ENCODE peak calls at places on chromosomes 2 and 18, in nine cellular contexts. One of them, this sample, is unnamed.

GRCh38 chr2:152962446-152962845 is 244.0 kb downstream of the ARL6IP6 start:
- DNase-seq in uterus: no peak
- DNase-seq in CD8-positive, alpha-beta T cell: no peak
- DNase-seq in IMR-90: no peak
- DNase-seq in adrenal gland: no peak
- DNase-seq in tibial nerve: no peak
- DNase-seq in cardiac muscle cell: no peak
- DNase-seq in left lung: no peak
- DNase-seq in choroid plexus epithelial cell: no peak
- DNase-seq in this sample: no peak

GRCh38 chr2:142892715-142893114 is 15.3 kb downstream of the KYNU start:
- DNase-seq in uterus: no peak
- DNase-seq in CD8-positive, alpha-beta T cell: no peak
- DNase-seq in IMR-90: no peak
- DNase-seq in adrenal gland: no peak
- DNase-seq in tibial nerve: no peak
- DNase-seq in cardiac muscle cell: no peak
- DNase-seq in left lung: no peak
- DNase-seq in choroid plexus epithelial cell: no peak
- DNase-seq in this sample: no peak

GRCh38 chr18:9918016-9918680 is 4.3 kb downstream of the VAPA start:
- DNase-seq in uterus: no peak
- DNase-seq in CD8-positive, alpha-beta T cell: no peak
- DNase-seq in IMR-90: peak; percentile 47
- DNase-seq in adrenal gland: no peak
- DNase-seq in tibial nerve: no peak
- DNase-seq in cardiac muscle cell: peak; percentile 42
- DNase-seq in left lung: no peak
- DNase-seq in choroid plexus epithelial cell: peak; percentile 51
- DNase-seq in this sample: peak; percentile 63

GRCh38 chr2:101528501-101528900 is 53.6 kb upstream of the RFX8 start:
- DNase-seq in uterus: no peak
- DNase-seq in CD8-positive, alpha-beta T cell: no peak
- DNase-seq in IMR-90: no peak
- DNase-seq in adrenal gland: no peak
- DNase-seq in tibial nerve: no peak
- DNase-seq in cardiac muscle cell: no peak
- DNase-seq in left lung: no peak
- DNase-seq in choroid plexus epithelial cell: no peak
- DNase-seq in this sample: no peak

GRCh38 chr2:127193948-127194267 is 26.2 kb downstream of the CYP27C1 start:
- DNase-seq in uterus: no peak
- DNase-seq in CD8-positive, alpha-beta T cell: no peak
- DNase-seq in IMR-90: peak; percentile 68
- DNase-seq in adrenal gland: no peak
- DNase-seq in tibial nerve: no peak
- DNase-seq in cardiac muscle cell: peak; percentile 75
- DNase-seq in left lung: no peak
- DNase-seq in choroid plexus epithelial cell: peak; percentile 75
- DNase-seq in this sample: peak; percentile 56

GRCh38 chr18:41714872-41715271 is 240.2 kb upstream of the PIK3C3 start:
- DNase-seq in uterus: no peak
- DNase-seq in CD8-positive, alpha-beta T cell: no peak
- DNase-seq in IMR-90: no peak
- DNase-seq in adrenal gland: no peak
- DNase-seq in tibial nerve: no peak
- DNase-seq in cardiac muscle cell: no peak
- DNase-seq in left lung: no peak
- DNase-seq in choroid plexus epithelial cell: no peak
- DNase-seq in this sample: no peak

GRCh38 chr2:238107525-238108422 is 7.6 kb downstream of the ESPNL start:
- DNase-seq in uterus: no peak
- DNase-seq in CD8-positive, alpha-beta T cell: no peak
- DNase-seq in IMR-90: no peak
- DNase-seq in adrenal gland: peak; percentile 15
- DNase-seq in tibial nerve: no peak
- DNase-seq in cardiac muscle cell: no peak
- DNase-seq in left lung: peak; percentile 37
- DNase-seq in choroid plexus epithelial cell: no peak
- DNase-seq in this sample: no peak

GRCh38 chr2:233857511-233858118 is 3.3 kb upstream of the HJURP start:
- DNase-seq in uterus: no peak
- DNase-seq in CD8-positive, alpha-beta T cell: peak; percentile 31
- DNase-seq in IMR-90: no peak
- DNase-seq in adrenal gland: no peak
- DNase-seq in tibial nerve: no peak
- DNase-seq in cardiac muscle cell: peak; percentile 38
- DNase-seq in left lung: no peak
- DNase-seq in choroid plexus epithelial cell: peak; percentile 44
- DNase-seq in this sample: no peak

GRCh38 chr2:177972782-177973181 is 99.8 kb downstream of the PDE11A start:
- DNase-seq in uterus: no peak
- DNase-seq in CD8-positive, alpha-beta T cell: no peak
- DNase-seq in IMR-90: no peak
- DNase-seq in adrenal gland: no peak
- DNase-seq in tibial nerve: no peak
- DNase-seq in cardiac muscle cell: no peak
- DNase-seq in left lung: no peak
- DNase-seq in choroid plexus epithelial cell: no peak
- DNase-seq in this sample: no peak

GRCh38 chr18:42576141-42576540 is 539.3 kb downstream of the RIT2 start:
- DNase-seq in uterus: no peak
- DNase-seq in CD8-positive, alpha-beta T cell: no peak
- DNase-seq in IMR-90: no peak
- DNase-seq in adrenal gland: no peak
- DNase-seq in tibial nerve: no peak
- DNase-seq in cardiac muscle cell: no peak
- DNase-seq in left lung: no peak
- DNase-seq in choroid plexus epithelial cell: no peak
- DNase-seq in this sample: no peak

GRCh38 chr18:30889582-30890301 is 152.8 kb downstream of the DSC3 start:
- DNase-seq in uterus: no peak
- DNase-seq in CD8-positive, alpha-beta T cell: no peak
- DNase-seq in IMR-90: no peak
- DNase-seq in adrenal gland: no peak
- DNase-seq in tibial nerve: no peak
- DNase-seq in cardiac muscle cell: peak; percentile 10
- DNase-seq in left lung: no peak
- DNase-seq in choroid plexus epithelial cell: peak; percentile 10
- DNase-seq in this sample: peak; percentile 50

GRCh38 chr18:46167971-46168370 is 63.8 kb downstream of the HAUS1 start:
- DNase-seq in uterus: no peak
- DNase-seq in CD8-positive, alpha-beta T cell: peak; percentile 9
- DNase-seq in IMR-90: no peak
- DNase-seq in adrenal gland: no peak
- DNase-seq in tibial nerve: no peak
- DNase-seq in cardiac muscle cell: no peak
- DNase-seq in left lung: no peak
- DNase-seq in choroid plexus epithelial cell: no peak
- DNase-seq in this sample: no peak

GRCh38 chr18:42675810-42676209 is 439.7 kb downstream of the RIT2 start:
- DNase-seq in uterus: no peak
- DNase-seq in CD8-positive, alpha-beta T cell: no peak
- DNase-seq in IMR-90: no peak
- DNase-seq in adrenal gland: no peak
- DNase-seq in tibial nerve: no peak
- DNase-seq in cardiac muscle cell: no peak
- DNase-seq in left lung: no peak
- DNase-seq in choroid plexus epithelial cell: no peak
- DNase-seq in this sample: no peak

GRCh38 chr2:128834853-128835252 is 516.2 kb upstream of the HS6ST1 start:
- DNase-seq in uterus: no peak
- DNase-seq in CD8-positive, alpha-beta T cell: no peak
- DNase-seq in IMR-90: no peak
- DNase-seq in adrenal gland: no peak
- DNase-seq in tibial nerve: no peak
- DNase-seq in cardiac muscle cell: no peak
- DNase-seq in left lung: no peak
- DNase-seq in choroid plexus epithelial cell: no peak
- DNase-seq in this sample: no peak

GRCh38 chr2:128325665-128326181 is 7.1 kb upstream of the HS6ST1 start:
- DNase-seq in uterus: no peak
- DNase-seq in CD8-positive, alpha-beta T cell: no peak
- DNase-seq in IMR-90: no peak
- DNase-seq in adrenal gland: no peak
- DNase-seq in tibial nerve: no peak
- DNase-seq in cardiac muscle cell: no peak
- DNase-seq in left lung: no peak
- DNase-seq in choroid plexus epithelial cell: no peak
- DNase-seq in this sample: no peak

DNA sequence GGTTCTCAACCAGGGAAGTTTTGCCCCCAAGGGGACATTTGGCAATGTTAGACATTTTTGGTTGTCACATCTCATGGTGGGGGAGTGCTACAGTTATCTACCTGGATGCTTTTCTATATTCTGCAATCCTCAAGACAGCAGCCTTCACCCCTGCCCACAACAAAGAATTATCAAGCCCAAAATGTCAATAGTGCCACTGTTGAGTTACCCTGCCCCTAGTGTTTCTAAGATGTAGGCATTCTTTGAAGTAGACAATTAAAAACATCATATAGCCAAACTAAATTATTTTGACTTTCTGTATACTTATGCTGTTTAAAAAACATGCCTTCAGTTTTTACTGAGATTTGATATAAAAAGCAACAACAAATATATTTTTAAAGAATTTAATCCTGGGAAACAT is 48.0 kb downstream of the ABI2 start:
- DNase-seq in uterus: no peak
- DNase-seq in CD8-positive, alpha-beta T cell: no peak
- DNase-seq in IMR-90: no peak
- DNase-seq in adrenal gland: no peak
- DNase-seq in tibial nerve: no peak
- DNase-seq in cardiac muscle cell: no peak
- DNase-seq in left lung: no peak
- DNase-seq in choroid plexus epithelial cell: no peak
- DNase-seq in this sample: no peak
- TF ChIP-seq CTCF in uterus: no peak
- TF ChIP-seq CTCF in CD8-positive, alpha-beta T cell: no peak
- TF ChIP-seq CTCF in IMR-90: no peak
- TF ChIP-seq CTCF in adrenal gland: no peak
- TF ChIP-seq CTCF in tibial nerve: no peak
- TF ChIP-seq CTCF in cardiac muscle cell: no peak
- TF ChIP-seq CTCF in left lung: no peak
- TF ChIP-seq CTCF in choroid plexus epithelial cell: peak; percentile 22
- TF ChIP-seq CTCF in this sample: no peak

DNA sequence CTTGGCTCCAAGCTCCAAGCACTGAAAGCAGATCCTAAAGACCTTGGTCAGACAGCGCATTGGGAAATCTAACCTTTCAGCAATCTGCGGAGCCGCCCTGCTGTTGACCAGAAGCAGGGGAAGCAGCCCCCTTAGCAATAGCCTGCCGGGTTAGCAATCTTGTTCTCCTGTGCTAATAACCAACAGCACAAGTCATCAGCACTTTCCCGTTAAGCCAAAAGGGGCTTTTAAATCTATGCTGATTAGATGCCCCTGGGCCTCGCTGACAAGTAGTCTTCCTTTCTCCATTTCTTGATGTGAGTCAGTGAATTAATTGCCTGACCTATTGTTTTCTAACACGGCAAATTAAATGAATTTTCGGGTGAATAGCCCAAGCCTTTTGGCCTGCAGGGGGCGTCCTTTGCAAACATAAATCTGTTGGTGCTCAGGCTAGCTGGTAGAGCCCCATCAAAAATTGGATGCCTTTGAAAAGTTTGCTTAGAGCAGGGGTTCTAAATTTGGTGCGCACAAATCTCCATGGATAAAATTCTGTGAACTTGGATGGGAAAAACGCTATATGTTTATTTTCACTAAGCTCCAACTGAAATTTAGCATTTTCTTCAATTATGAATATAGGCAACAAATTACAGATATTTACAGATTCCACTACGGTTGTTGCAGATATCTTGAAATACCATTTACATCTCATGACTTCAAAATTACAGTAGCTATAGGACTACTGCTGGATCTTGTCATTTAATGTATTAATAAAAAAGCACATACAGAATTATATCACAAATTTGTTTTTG is 24.7 kb downstream of the MAIP1 start:
- DNase-seq in uterus: peak; percentile 83
- DNase-seq in CD8-positive, alpha-beta T cell: peak; percentile 77
- DNase-seq in IMR-90: peak; percentile 77
- DNase-seq in adrenal gland: peak; percentile 90
- DNase-seq in tibial nerve: peak; percentile 89
- DNase-seq in cardiac muscle cell: peak; percentile 89
- DNase-seq in left lung: peak; percentile 80
- DNase-seq in choroid plexus epithelial cell: peak; percentile 87
- DNase-seq in this sample: peak; percentile 81
- H3K4me3 ChIP-seq in uterus: no peak overlapping the region
- H3K4me3 ChIP-seq in CD8-positive, alpha-beta T cell: no peak overlapping the region
- H3K4me3 ChIP-seq in IMR-90: no peak overlapping the region
- H3K4me3 ChIP-seq in adrenal gland: no peak overlapping the region
- H3K4me3 ChIP-seq in tibial nerve: no peak overlapping the region
- H3K4me3 ChIP-seq in cardiac muscle cell: no peak overlapping the region
- H3K4me3 ChIP-seq in left lung: no peak overlapping the region
- H3K4me3 ChIP-seq in choroid plexus epithelial cell: peak overlapping the region; percentile 45
- H3K4me3 ChIP-seq in this sample: peak overlapping the region; percentile 3

GRCh38 chr2:69272803-69273471 is 114.1 kb downstream of the GFPT1 start:
- DNase-seq in uterus: no peak
- DNase-seq in CD8-positive, alpha-beta T cell: no peak
- DNase-seq in IMR-90: peak; percentile 21
- DNase-seq in adrenal gland: no peak
- DNase-seq in tibial nerve: no peak
- DNase-seq in cardiac muscle cell: peak; percentile 76
- DNase-seq in left lung: peak; percentile 41
- DNase-seq in choroid plexus epithelial cell: peak; percentile 90
- DNase-seq in this sample: peak; percentile 38
- TF ChIP-seq CTCF in uterus: no peak
- TF ChIP-seq CTCF in CD8-positive, alpha-beta T cell: no peak
- TF ChIP-seq CTCF in IMR-90: no peak
- TF ChIP-seq CTCF in adrenal gland: no peak
- TF ChIP-seq CTCF in tibial nerve: no peak
- TF ChIP-seq CTCF in cardiac muscle cell: peak; percentile 19
- TF ChIP-seq CTCF in left lung: no peak
- TF ChIP-seq CTCF in choroid plexus epithelial cell: peak; percentile 71
- TF ChIP-seq CTCF in this sample: no peak

GRCh38 chr2:111633139-111633538 is 250.9 kb downstream of the ANAPC1 start:
- DNase-seq in uterus: no peak
- DNase-seq in CD8-positive, alpha-beta T cell: no peak
- DNase-seq in IMR-90: no peak
- DNase-seq in adrenal gland: no peak
- DNase-seq in tibial nerve: no peak
- DNase-seq in cardiac muscle cell: no peak
- DNase-seq in left lung: no peak
- DNase-seq in choroid plexus epithelial cell: no peak
- DNase-seq in this sample: no peak

GRCh38 chr2:111634050-111634784 is 249.8 kb downstream of the ANAPC1 start:
- DNase-seq in uterus: no peak
- DNase-seq in CD8-positive, alpha-beta T cell: no peak
- DNase-seq in IMR-90: peak; percentile 59
- DNase-seq in adrenal gland: no peak
- DNase-seq in tibial nerve: no peak
- DNase-seq in cardiac muscle cell: peak; percentile 38
- DNase-seq in left lung: no peak
- DNase-seq in choroid plexus epithelial cell: peak; percentile 70
- DNase-seq in this sample: no peak

GRCh38 chr2:111636905-111637304 is 247.1 kb downstream of the ANAPC1 start:
- DNase-seq in uterus: no peak
- DNase-seq in CD8-positive, alpha-beta T cell: no peak
- DNase-seq in IMR-90: no peak
- DNase-seq in adrenal gland: no peak
- DNase-seq in tibial nerve: no peak
- DNase-seq in cardiac muscle cell: no peak
- DNase-seq in left lung: no peak
- DNase-seq in choroid plexus epithelial cell: no peak
- DNase-seq in this sample: no peak

GRCh38 chr2:111633643-111634042 is 250.3 kb downstream of the ANAPC1 start:
- DNase-seq in uterus: no peak
- DNase-seq in CD8-positive, alpha-beta T cell: no peak
- DNase-seq in IMR-90: no peak
- DNase-seq in adrenal gland: no peak
- DNase-seq in tibial nerve: no peak
- DNase-seq in cardiac muscle cell: no peak
- DNase-seq in left lung: no peak
- DNase-seq in choroid plexus epithelial cell: no peak
- DNase-seq in this sample: no peak

GRCh38 chr2:111634995-111635538 is 248.9 kb downstream of the ANAPC1 start:
- DNase-seq in uterus: no peak
- DNase-seq in CD8-positive, alpha-beta T cell: no peak
- DNase-seq in IMR-90: no peak
- DNase-seq in adrenal gland: no peak
- DNase-seq in tibial nerve: no peak
- DNase-seq in cardiac muscle cell: peak; percentile 70
- DNase-seq in left lung: no peak
- DNase-seq in choroid plexus epithelial cell: peak; percentile 50
- DNase-seq in this sample: peak; percentile 39
- H3K4me3 ChIP-seq in uterus: no peak overlapping the region
- H3K4me3 ChIP-seq in CD8-positive, alpha-beta T cell: no peak overlapping the region
- H3K4me3 ChIP-seq in IMR-90: no peak overlapping the region
- H3K4me3 ChIP-seq in adrenal gland: no peak overlapping the region
- H3K4me3 ChIP-seq in tibial nerve: no peak overlapping the region
- H3K4me3 ChIP-seq in cardiac muscle cell: no peak overlapping the region
- H3K4me3 ChIP-seq in left lung: no peak overlapping the region
- H3K4me3 ChIP-seq in choroid plexus epithelial cell: no peak overlapping the region
- H3K4me3 ChIP-seq in this sample: no peak overlapping the region